ENCODE peak calls at places on chromosomes 1 and 21, in eight cellular contexts. One of them, this sample, is unnamed.

GRCh38 chr1:53577141-53578100 is 118.2 kb downstream of the DMRTB1 start:
- DNase-seq in Karpas-422: peak
- DNase-seq in tibial nerve: no peak
- DNase-seq in aorta: peak
- DNase-seq in CD4-positive, alpha-beta T cell: no peak
- DNase-seq in ovary: no peak
- DNase-seq in mesendoderm: peak
- DNase-seq in mesenchymal stem cell: no peak
- DNase-seq in this sample: no peak

GRCh38 chr1:45356186-45356585 is 15.9 kb upstream of the MUTYH start:
- DNase-seq in Karpas-422: no peak
- DNase-seq in tibial nerve: no peak
- DNase-seq in aorta: no peak
- DNase-seq in CD4-positive, alpha-beta T cell: no peak
- DNase-seq in ovary: no peak
- DNase-seq in mesendoderm: peak
- DNase-seq in mesenchymal stem cell: no peak
- DNase-seq in this sample: no peak

GRCh38 chr1:15430787-15431570 is 7.3 kb upstream of the CTRC start:
- DNase-seq in Karpas-422: peak
- DNase-seq in tibial nerve: peak
- DNase-seq in aorta: peak
- DNase-seq in CD4-positive, alpha-beta T cell: peak
- DNase-seq in ovary: peak
- DNase-seq in mesendoderm: peak
- DNase-seq in mesenchymal stem cell: peak
- DNase-seq in this sample: no peak

GRCh38 chr1:10528066-10529014 is 53.6 kb downstream of the PEX14 start:
- DNase-seq in Karpas-422: no peak
- DNase-seq in tibial nerve: no peak
- DNase-seq in aorta: peak
- DNase-seq in CD4-positive, alpha-beta T cell: no peak
- DNase-seq in ovary: no peak
- DNase-seq in mesendoderm: peak
- DNase-seq in mesenchymal stem cell: peak
- DNase-seq in this sample: peak

GRCh38 chr21:17250651-17251294 is 262.1 kb upstream of the CXADR start:
- DNase-seq in Karpas-422: no peak
- DNase-seq in tibial nerve: no peak
- DNase-seq in aorta: no peak
- DNase-seq in CD4-positive, alpha-beta T cell: no peak
- DNase-seq in ovary: no peak
- DNase-seq in mesendoderm: no peak
- DNase-seq in mesenchymal stem cell: no peak
- DNase-seq in this sample: no peak

GRCh38 chr1:235415008-235415904 is 48.0 kb downstream of the TBCE start:
- DNase-seq in Karpas-422: peak
- DNase-seq in tibial nerve: peak
- DNase-seq in aorta: no peak
- DNase-seq in CD4-positive, alpha-beta T cell: peak
- DNase-seq in ovary: peak
- DNase-seq in mesendoderm: peak
- DNase-seq in mesenchymal stem cell: peak
- DNase-seq in this sample: peak

GRCh38 chr1:116130376-116130775 is 19.2 kb downstream of the MAB21L3 start:
- DNase-seq in Karpas-422: no peak
- DNase-seq in tibial nerve: no peak
- DNase-seq in aorta: no peak
- DNase-seq in CD4-positive, alpha-beta T cell: no peak
- DNase-seq in ovary: no peak
- DNase-seq in mesendoderm: no peak
- DNase-seq in mesenchymal stem cell: no peak
- DNase-seq in this sample: no peak

GRCh38 chr1:184002071-184002470 is 35.5 kb downstream of the COLGALT2 start:
- DNase-seq in Karpas-422: no peak
- DNase-seq in tibial nerve: no peak
- DNase-seq in aorta: no peak
- DNase-seq in CD4-positive, alpha-beta T cell: no peak
- DNase-seq in ovary: no peak
- DNase-seq in mesendoderm: peak
- DNase-seq in mesenchymal stem cell: peak
- DNase-seq in this sample: no peak

GRCh38 chr1:10835423-10836421 is 39.3 kb upstream of the CASZ1 start:
- DNase-seq in Karpas-422: peak
- DNase-seq in tibial nerve: no peak
- DNase-seq in aorta: no peak
- DNase-seq in CD4-positive, alpha-beta T cell: no peak
- DNase-seq in ovary: no peak
- DNase-seq in mesendoderm: peak
- DNase-seq in mesenchymal stem cell: peak
- DNase-seq in this sample: no peak

GRCh38 chr1:33099290-33100118 is 18.6 kb downstream of the AZIN2 start:
- DNase-seq in Karpas-422: peak
- DNase-seq in tibial nerve: peak
- DNase-seq in aorta: no peak
- DNase-seq in CD4-positive, alpha-beta T cell: peak
- DNase-seq in ovary: no peak
- DNase-seq in mesendoderm: peak
- DNase-seq in mesenchymal stem cell: peak
- DNase-seq in this sample: no peak

GRCh38 chr1:109479311-109479710 is 4.4 kb upstream of the ATXN7L2 start:
- DNase-seq in Karpas-422: no peak
- DNase-seq in tibial nerve: no peak
- DNase-seq in aorta: no peak
- DNase-seq in CD4-positive, alpha-beta T cell: no peak
- DNase-seq in ovary: no peak
- DNase-seq in mesendoderm: no peak
- DNase-seq in mesenchymal stem cell: no peak
- DNase-seq in this sample: no peak

GRCh38 chr1:165896277-165896676 is 68.9 kb downstream of the UCK2 start:
- DNase-seq in Karpas-422: no peak
- DNase-seq in tibial nerve: no peak
- DNase-seq in aorta: peak
- DNase-seq in CD4-positive, alpha-beta T cell: no peak
- DNase-seq in ovary: no peak
- DNase-seq in mesendoderm: no peak
- DNase-seq in mesenchymal stem cell: peak
- DNase-seq in this sample: no peak

GRCh38 chr1:157000686-157001085 is 44.9 kb downstream of the ARHGEF11 start:
- DNase-seq in Karpas-422: no peak
- DNase-seq in tibial nerve: no peak
- DNase-seq in aorta: no peak
- DNase-seq in CD4-positive, alpha-beta T cell: no peak
- DNase-seq in ovary: no peak
- DNase-seq in mesendoderm: peak
- DNase-seq in mesenchymal stem cell: no peak
- DNase-seq in this sample: no peak

GRCh38 chr1:38784452-38785284 is 74.9 kb downstream of the RRAGC start:
- DNase-seq in Karpas-422: no peak
- DNase-seq in tibial nerve: no peak
- DNase-seq in aorta: no peak
- DNase-seq in CD4-positive, alpha-beta T cell: no peak
- DNase-seq in ovary: no peak
- DNase-seq in mesendoderm: no peak
- DNase-seq in mesenchymal stem cell: no peak
- DNase-seq in this sample: peak

GRCh38 chr1:153527023-153527724 is 8.6 kb downstream of the S100A6 start:
- DNase-seq in Karpas-422: no peak
- DNase-seq in tibial nerve: no peak
- DNase-seq in aorta: no peak
- DNase-seq in CD4-positive, alpha-beta T cell: no peak
- DNase-seq in ovary: no peak
- DNase-seq in mesendoderm: peak
- DNase-seq in mesenchymal stem cell: no peak
- DNase-seq in this sample: no peak

GRCh38 chr1:229258851-229259110 is 12.1 kb upstream of the RAB4A start:
- DNase-seq in Karpas-422: no peak
- DNase-seq in tibial nerve: no peak
- DNase-seq in aorta: no peak
- DNase-seq in CD4-positive, alpha-beta T cell: no peak
- DNase-seq in ovary: no peak
- DNase-seq in mesendoderm: peak
- DNase-seq in mesenchymal stem cell: no peak
- DNase-seq in this sample: no peak

GRCh38 chr1:24191860-24192259 is 4.8 kb upstream of the IFNLR1 start:
- DNase-seq in Karpas-422: peak
- DNase-seq in tibial nerve: no peak
- DNase-seq in aorta: no peak
- DNase-seq in CD4-positive, alpha-beta T cell: no peak
- DNase-seq in ovary: no peak
- DNase-seq in mesendoderm: no peak
- DNase-seq in mesenchymal stem cell: peak
- DNase-seq in this sample: no peak

GRCh38 chr1:24995661-24996060 is 65.6 kb upstream of the RUNX3 start:
- DNase-seq in Karpas-422: no peak
- DNase-seq in tibial nerve: no peak
- DNase-seq in aorta: peak
- DNase-seq in CD4-positive, alpha-beta T cell: no peak
- DNase-seq in ovary: no peak
- DNase-seq in mesendoderm: no peak
- DNase-seq in mesenchymal stem cell: no peak
- DNase-seq in this sample: no peak

GRCh38 chr21:46295177-46295711 is 9.1 kb downstream of the YBEY start:
- DNase-seq in Karpas-422: no peak
- DNase-seq in tibial nerve: no peak
- DNase-seq in aorta: no peak
- DNase-seq in CD4-positive, alpha-beta T cell: no peak
- DNase-seq in ovary: no peak
- DNase-seq in mesendoderm: peak
- DNase-seq in mesenchymal stem cell: no peak
- DNase-seq in this sample: no peak

GRCh38 chr1:18447509-18448220 is 33.1 kb upstream of the KLHDC7A start:
- DNase-seq in Karpas-422: no peak
- DNase-seq in tibial nerve: no peak
- DNase-seq in aorta: no peak
- DNase-seq in CD4-positive, alpha-beta T cell: no peak
- DNase-seq in ovary: no peak
- DNase-seq in mesendoderm: peak
- DNase-seq in mesenchymal stem cell: no peak
- DNase-seq in this sample: no peak

GRCh38 chr1:167635233-167635648 is 5.2 kb downstream of the RCSD1 start:
- DNase-seq in Karpas-422: no peak
- DNase-seq in tibial nerve: no peak
- DNase-seq in aorta: peak
- DNase-seq in CD4-positive, alpha-beta T cell: no peak
- DNase-seq in ovary: no peak
- DNase-seq in mesendoderm: peak
- DNase-seq in mesenchymal stem cell: no peak
- DNase-seq in this sample: no peak

GRCh38 chr1:190084552-190084951 is 393.1 kb downstream of the BRINP3 start:
- DNase-seq in Karpas-422: peak
- DNase-seq in tibial nerve: no peak
- DNase-seq in aorta: no peak
- DNase-seq in CD4-positive, alpha-beta T cell: no peak
- DNase-seq in ovary: no peak
- DNase-seq in mesendoderm: peak
- DNase-seq in mesenchymal stem cell: no peak
- DNase-seq in this sample: no peak

GRCh38 chr1:67838180-67838912 is 5.1 kb upstream of the GNG12 start:
- DNase-seq in Karpas-422: no peak
- DNase-seq in tibial nerve: no peak
- DNase-seq in aorta: no peak
- DNase-seq in CD4-positive, alpha-beta T cell: no peak
- DNase-seq in ovary: peak
- DNase-seq in mesendoderm: no peak
- DNase-seq in mesenchymal stem cell: no peak
- DNase-seq in this sample: no peak

GRCh38 chr1:65148548-65149390 is 766 bp downstream of the AK4 start:
- DNase-seq in Karpas-422: no peak
- DNase-seq in tibial nerve: peak
- DNase-seq in aorta: peak
- DNase-seq in CD4-positive, alpha-beta T cell: no peak
- DNase-seq in ovary: peak
- DNase-seq in mesendoderm: peak
- DNase-seq in mesenchymal stem cell: peak
- DNase-seq in this sample: peak

GRCh38 chr1:27153927-27154358 is 982 bp downstream of the SLC9A1 start:
- DNase-seq in Karpas-422: no peak
- DNase-seq in tibial nerve: no peak
- DNase-seq in aorta: no peak
- DNase-seq in CD4-positive, alpha-beta T cell: no peak
- DNase-seq in ovary: no peak
- DNase-seq in mesendoderm: no peak
- DNase-seq in mesenchymal stem cell: peak
- DNase-seq in this sample: no peak
- H3K27ac ChIP-seq in Karpas-422: peak
- H3K27ac ChIP-seq in tibial nerve: no peak
- H3K27ac ChIP-seq in aorta: peak
- H3K27ac ChIP-seq in CD4-positive, alpha-beta T cell: no peak
- H3K27ac ChIP-seq in ovary: peak
- H3K27ac ChIP-seq in mesendoderm: no peak
- H3K27ac ChIP-seq in mesenchymal stem cell: no peak
- H3K27ac ChIP-seq in this sample: peak

GRCh38 chr1:187987236-187987776 is 1158.6 kb downstream of the PLA2G4A start:
- DNase-seq in Karpas-422: no peak
- DNase-seq in tibial nerve: no peak
- DNase-seq in aorta: no peak
- DNase-seq in CD4-positive, alpha-beta T cell: no peak
- DNase-seq in ovary: no peak
- DNase-seq in mesendoderm: no peak
- DNase-seq in mesenchymal stem cell: no peak
- DNase-seq in this sample: no peak
- H3K27ac ChIP-seq in Karpas-422: no peak
- H3K27ac ChIP-seq in tibial nerve: no peak
- H3K27ac ChIP-seq in aorta: no peak
- H3K27ac ChIP-seq in CD4-positive, alpha-beta T cell: no peak
- H3K27ac ChIP-seq in ovary: no peak
- H3K27ac ChIP-seq in mesendoderm: no peak
- H3K27ac ChIP-seq in mesenchymal stem cell: no peak
- H3K27ac ChIP-seq in this sample: no peak

DNA sequence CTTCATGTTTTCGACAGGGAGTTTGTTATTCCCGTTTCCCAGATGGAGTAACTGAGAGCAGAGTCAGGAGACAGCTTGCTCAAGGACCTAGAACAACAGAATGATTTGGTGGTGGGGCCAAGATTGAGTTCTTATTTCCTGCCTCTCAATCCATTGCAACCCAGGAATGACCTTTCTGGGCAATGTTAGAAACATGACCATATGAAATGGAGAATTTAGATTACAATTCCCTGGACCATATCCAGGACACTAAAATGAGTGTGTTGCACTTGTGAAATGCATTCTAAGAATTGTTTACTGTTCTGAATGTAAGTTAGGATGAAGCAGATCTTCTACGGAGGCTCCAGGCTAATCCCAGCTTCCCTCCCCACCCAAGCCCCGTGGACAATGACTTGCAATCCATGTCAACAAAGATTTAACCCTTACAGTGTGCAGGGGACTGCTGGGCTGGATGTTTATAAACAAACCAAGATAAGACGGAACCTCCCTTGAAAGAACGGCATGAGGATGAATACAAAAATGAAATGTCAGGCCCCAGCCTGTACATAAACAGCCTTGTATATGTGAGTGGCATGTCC is 31.8 kb upstream of the HAO2 start:
- DNase-seq in Karpas-422: no peak
- DNase-seq in tibial nerve: no peak
- DNase-seq in aorta: no peak
- DNase-seq in CD4-positive, alpha-beta T cell: no peak
- DNase-seq in ovary: no peak
- DNase-seq in mesendoderm: no peak
- DNase-seq in mesenchymal stem cell: peak
- DNase-seq in this sample: no peak
- H3K27ac ChIP-seq in Karpas-422: no peak
- H3K27ac ChIP-seq in tibial nerve: no peak
- H3K27ac ChIP-seq in aorta: no peak
- H3K27ac ChIP-seq in CD4-positive, alpha-beta T cell: no peak
- H3K27ac ChIP-seq in ovary: no peak
- H3K27ac ChIP-seq in mesendoderm: no peak
- H3K27ac ChIP-seq in mesenchymal stem cell: no peak
- H3K27ac ChIP-seq in this sample: no peak

GRCh38 chr1:26529405-26529654 is 231 bp upstream of the RPS6KA1 start:
- DNase-seq in Karpas-422: no peak
- DNase-seq in tibial nerve: no peak
- DNase-seq in aorta: no peak
- DNase-seq in CD4-positive, alpha-beta T cell: no peak
- DNase-seq in ovary: no peak
- DNase-seq in mesendoderm: peak
- DNase-seq in mesenchymal stem cell: no peak
- DNase-seq in this sample: no peak
- H3K27ac ChIP-seq in Karpas-422: no peak
- H3K27ac ChIP-seq in tibial nerve: no peak
- H3K27ac ChIP-seq in aorta: no peak
- H3K27ac ChIP-seq in CD4-positive, alpha-beta T cell: no peak
- H3K27ac ChIP-seq in ovary: no peak
- H3K27ac ChIP-seq in mesendoderm: no peak
- H3K27ac ChIP-seq in mesenchymal stem cell: no peak
- H3K27ac ChIP-seq in this sample: no peak

This sample was measured in right atrium auricular region.